ENCODE peak calls at places on chromosome 9, in six cellular contexts. One of them, this sample, is unnamed.

GRCh38 chr9:131747352-131747751 is 7.5 kb upstream of the RAPGEF1 start:
- DNase-seq in aorta: no peak
- DNase-seq in lung: no peak
- DNase-seq in CD8-positive, alpha-beta T cell: no peak
- DNase-seq in pancreas: no peak
- DNase-seq in right atrium auricular region: no peak
- DNase-seq in this sample: no peak

GRCh38 chr9:77523891-77524290 is 124.2 kb downstream of the GNA14 start:
- DNase-seq in aorta: no peak
- DNase-seq in lung: no peak
- DNase-seq in CD8-positive, alpha-beta T cell: no peak
- DNase-seq in pancreas: no peak
- DNase-seq in right atrium auricular region: no peak
- DNase-seq in this sample: no peak

GRCh38 chr9:69265891-69266290 is 59.1 kb upstream of the ENTREP1 start:
- DNase-seq in right atrium auricular region: no peak
- DNase-seq in lung: no peak
- DNase-seq in CD8-positive, alpha-beta T cell: no peak
- DNase-seq in aorta: no peak
- DNase-seq in pancreas: no peak
- DNase-seq in this sample: no peak

GRCh38 chr9:32161720-32162119 is 222.7 kb upstream of the ACO1 start:
- DNase-seq in pancreas: no peak
- DNase-seq in right atrium auricular region: no peak
- DNase-seq in aorta: no peak
- DNase-seq in CD8-positive, alpha-beta T cell: no peak
- DNase-seq in lung: no peak
- DNase-seq in this sample: no peak

GRCh38 chr9:13292782-13293181 is 13.3 kb upstream of the MPDZ start:
- DNase-seq in right atrium auricular region: no peak
- DNase-seq in pancreas: no peak
- DNase-seq in lung: no peak
- DNase-seq in CD8-positive, alpha-beta T cell: no peak
- DNase-seq in aorta: no peak
- DNase-seq in this sample: no peak

GRCh38 chr9:109499631-109500120 is 1.6 kb upstream of the PTPN3 start:
- DNase-seq in lung: peak
- DNase-seq in aorta: peak
- DNase-seq in pancreas: peak
- DNase-seq in CD8-positive, alpha-beta T cell: no peak
- DNase-seq in right atrium auricular region: no peak
- DNase-seq in this sample: peak

GRCh38 chr9:92184041-92184564 is 68.9 kb upstream of the SPTLC1 start:
- DNase-seq in right atrium auricular region: no peak
- DNase-seq in pancreas: no peak
- DNase-seq in lung: no peak
- DNase-seq in aorta: no peak
- DNase-seq in CD8-positive, alpha-beta T cell: no peak
- DNase-seq in this sample: no peak

GRCh38 chr9:79013715-79014610 is 557.8 kb upstream of the TLE4 start:
- DNase-seq in CD8-positive, alpha-beta T cell: no peak
- DNase-seq in lung: no peak
- DNase-seq in pancreas: no peak
- DNase-seq in right atrium auricular region: no peak
- DNase-seq in aorta: no peak
- DNase-seq in this sample: no peak

GRCh38 chr9:130895481-130896232 is 955 bp downstream of the QRFP start:
- DNase-seq in aorta: no peak
- DNase-seq in CD8-positive, alpha-beta T cell: no peak
- DNase-seq in lung: no peak
- DNase-seq in right atrium auricular region: no peak
- DNase-seq in pancreas: no peak
- DNase-seq in this sample: no peak

GRCh38 chr9:73155968-73156592 is 4.4 kb downstream of the ANXA1 start:
- DNase-seq in CD8-positive, alpha-beta T cell: no peak
- DNase-seq in aorta: no peak
- DNase-seq in right atrium auricular region: no peak
- DNase-seq in pancreas: no peak
- DNase-seq in lung: no peak
- DNase-seq in this sample: no peak
- H3K4me3 ChIP-seq in CD8-positive, alpha-beta T cell: no peak
- H3K4me3 ChIP-seq in aorta: no peak
- H3K4me3 ChIP-seq in right atrium auricular region: no peak
- H3K4me3 ChIP-seq in pancreas: no peak
- H3K4me3 ChIP-seq in lung: no peak
- H3K4me3 ChIP-seq in this sample: no peak

GRCh38 chr9:86250123-86250522 is 9.3 kb downstream of the C9orf153 start:
- DNase-seq in pancreas: no peak
- DNase-seq in right atrium auricular region: no peak
- DNase-seq in aorta: no peak
- DNase-seq in lung: no peak
- DNase-seq in CD8-positive, alpha-beta T cell: no peak
- DNase-seq in this sample: no peak

GRCh38 chr9:86257406-86257805 is 2.1 kb downstream of the C9orf153 start:
- DNase-seq in aorta: no peak
- DNase-seq in CD8-positive, alpha-beta T cell: no peak
- DNase-seq in pancreas: no peak
- DNase-seq in lung: no peak
- DNase-seq in right atrium auricular region: no peak
- DNase-seq in this sample: no peak

GRCh38 chr9:86256653-86257052 is 2.8 kb downstream of the C9orf153 start:
- DNase-seq in aorta: no peak
- DNase-seq in pancreas: no peak
- DNase-seq in right atrium auricular region: no peak
- DNase-seq in lung: no peak
- DNase-seq in CD8-positive, alpha-beta T cell: no peak
- DNase-seq in this sample: no peak

GRCh38 chr9:86252870-86253269 is 6.6 kb downstream of the C9orf153 start:
- DNase-seq in right atrium auricular region: no peak
- DNase-seq in aorta: no peak
- DNase-seq in pancreas: no peak
- DNase-seq in CD8-positive, alpha-beta T cell: no peak
- DNase-seq in lung: no peak
- DNase-seq in this sample: no peak

GRCh38 chr9:86253577-86253976 is 5.9 kb downstream of the C9orf153 start:
- DNase-seq in CD8-positive, alpha-beta T cell: no peak
- DNase-seq in lung: no peak
- DNase-seq in right atrium auricular region: no peak
- DNase-seq in aorta: no peak
- DNase-seq in pancreas: no peak
- DNase-seq in this sample: no peak
- H3K4me3 ChIP-seq in CD8-positive, alpha-beta T cell: no peak
- H3K4me3 ChIP-seq in lung: no peak
- H3K4me3 ChIP-seq in right atrium auricular region: no peak
- H3K4me3 ChIP-seq in aorta: no peak
- H3K4me3 ChIP-seq in pancreas: no peak
- H3K4me3 ChIP-seq in this sample: no peak

GRCh38 chr9:34991833-34992375 is 2.4 kb downstream of the DNAJB5 start:
- DNase-seq in pancreas: peak
- DNase-seq in lung: no peak
- DNase-seq in aorta: no peak
- DNase-seq in right atrium auricular region: no peak
- DNase-seq in CD8-positive, alpha-beta T cell: peak
- DNase-seq in this sample: no peak
- H3K4me3 ChIP-seq in pancreas: no peak
- H3K4me3 ChIP-seq in lung: no peak
- H3K4me3 ChIP-seq in aorta: no peak
- H3K4me3 ChIP-seq in right atrium auricular region: no peak
- H3K4me3 ChIP-seq in CD8-positive, alpha-beta T cell: no peak
- H3K4me3 ChIP-seq in this sample: no peak

DNA sequence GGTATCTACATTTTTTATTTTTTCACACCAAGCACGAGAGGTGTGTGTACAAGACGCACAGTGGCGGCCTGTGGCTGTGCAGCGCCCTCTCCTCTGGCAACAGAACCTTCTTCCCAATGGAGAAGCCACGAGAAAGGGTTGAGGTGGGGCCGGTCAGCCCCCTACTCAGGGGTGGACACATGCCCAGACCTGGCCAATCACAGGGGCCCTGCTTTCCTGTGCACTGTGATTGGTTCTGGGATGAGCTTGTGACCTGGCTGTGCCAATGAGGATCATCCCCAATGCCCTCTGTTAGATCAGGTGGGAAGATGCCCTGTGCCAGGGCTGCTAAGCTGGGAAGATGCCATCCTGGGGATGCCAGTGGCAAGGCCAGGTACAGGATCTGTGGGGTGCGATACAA is 15.6 kb downstream of the IER5L start:
- DNase-seq in lung: no peak
- DNase-seq in CD8-positive, alpha-beta T cell: no peak
- DNase-seq in right atrium auricular region: no peak
- DNase-seq in pancreas: no peak
- DNase-seq in aorta: no peak
- DNase-seq in this sample: no peak
- H3K4me3 ChIP-seq in lung: no peak
- H3K4me3 ChIP-seq in CD8-positive, alpha-beta T cell: no peak
- H3K4me3 ChIP-seq in right atrium auricular region: no peak
- H3K4me3 ChIP-seq in pancreas: no peak
- H3K4me3 ChIP-seq in aorta: no peak
- H3K4me3 ChIP-seq in this sample: no peak

DNA sequence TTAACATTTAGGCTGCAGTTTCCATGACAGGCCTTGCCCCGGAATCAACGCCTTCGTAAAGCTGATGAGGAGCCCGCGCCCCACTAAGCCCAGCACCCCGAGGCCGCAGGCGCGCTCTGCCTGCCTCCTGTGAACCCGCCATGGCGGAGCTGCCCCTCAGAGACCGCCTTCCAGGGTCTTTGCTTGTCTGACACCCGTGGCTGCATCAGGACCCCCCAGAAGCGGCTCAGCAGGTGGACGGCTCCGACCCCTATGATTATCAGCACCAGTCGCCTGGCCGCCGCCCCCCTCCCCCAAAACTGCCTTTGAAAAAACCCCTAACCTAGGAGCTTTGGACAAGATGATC is 507 bp upstream of the DPH7 start:
- DNase-seq in CD8-positive, alpha-beta T cell: no peak
- DNase-seq in aorta: no peak
- DNase-seq in right atrium auricular region: no peak
- DNase-seq in lung: no peak
- DNase-seq in pancreas: peak
- DNase-seq in this sample: no peak
- H3K4me3 ChIP-seq in CD8-positive, alpha-beta T cell: peak
- H3K4me3 ChIP-seq in aorta: peak
- H3K4me3 ChIP-seq in right atrium auricular region: peak
- H3K4me3 ChIP-seq in lung: peak
- H3K4me3 ChIP-seq in pancreas: peak
- H3K4me3 ChIP-seq in this sample: peak

GRCh38 chr9:116152941-116153764 is 438 bp upstream of the PAPPA start:
- DNase-seq in right atrium auricular region: no peak
- DNase-seq in lung: no peak
- DNase-seq in CD8-positive, alpha-beta T cell: no peak
- DNase-seq in aorta: no peak
- DNase-seq in pancreas: no peak
- DNase-seq in this sample: no peak
- H3K4me3 ChIP-seq in right atrium auricular region: peak
- H3K4me3 ChIP-seq in lung: no peak
- H3K4me3 ChIP-seq in CD8-positive, alpha-beta T cell: no peak
- H3K4me3 ChIP-seq in aorta: peak
- H3K4me3 ChIP-seq in pancreas: peak
- H3K4me3 ChIP-seq in this sample: no peak

GRCh38 chr9:471320-471719 is 256.7 kb downstream of the DOCK8 start:
- DNase-seq in pancreas: no peak
- DNase-seq in lung: no peak
- DNase-seq in CD8-positive, alpha-beta T cell: no peak
- DNase-seq in right atrium auricular region: no peak
- DNase-seq in aorta: no peak
- DNase-seq in this sample: no peak
- H3K4me3 ChIP-seq in pancreas: peak
- H3K4me3 ChIP-seq in lung: no peak
- H3K4me3 ChIP-seq in CD8-positive, alpha-beta T cell: no peak
- H3K4me3 ChIP-seq in right atrium auricular region: no peak
- H3K4me3 ChIP-seq in aorta: no peak
- H3K4me3 ChIP-seq in this sample: no peak

DNA sequence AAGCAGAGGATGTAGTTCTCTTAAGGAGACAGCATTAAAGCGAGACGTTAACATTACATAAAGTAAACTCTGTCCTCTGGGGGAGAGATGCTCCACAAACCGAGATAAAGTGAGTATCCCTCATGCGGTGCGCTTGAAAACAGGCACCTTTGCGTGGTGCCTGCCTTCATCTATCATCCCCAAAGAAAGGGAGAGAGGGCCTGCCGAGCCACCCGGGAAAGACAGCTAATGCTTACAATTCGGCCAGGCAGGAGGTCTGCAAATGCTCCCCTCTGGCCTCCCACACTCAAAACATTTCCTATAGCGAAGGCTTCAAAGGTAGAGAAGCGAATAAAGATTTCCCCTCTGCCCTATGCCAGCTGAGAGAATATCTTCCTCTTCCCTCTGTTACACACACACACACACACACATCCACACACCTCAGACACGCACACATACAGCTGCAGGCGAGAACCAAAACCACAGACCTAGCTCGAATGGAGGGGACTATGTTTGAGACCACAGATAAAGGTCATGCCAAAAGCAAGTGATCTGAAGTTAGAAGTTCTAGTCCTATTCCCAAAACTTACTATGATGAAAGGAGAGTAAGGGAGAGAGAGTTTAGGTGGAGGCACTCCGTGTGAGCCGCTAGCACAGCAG is 132.8 kb downstream of the CRB2 start:
- DNase-seq in right atrium auricular region: no peak
- DNase-seq in CD8-positive, alpha-beta T cell: no peak
- DNase-seq in lung: no peak
- DNase-seq in pancreas: no peak
- DNase-seq in aorta: no peak
- DNase-seq in this sample: no peak
- H3K4me3 ChIP-seq in right atrium auricular region: no peak
- H3K4me3 ChIP-seq in CD8-positive, alpha-beta T cell: no peak
- H3K4me3 ChIP-seq in lung: no peak
- H3K4me3 ChIP-seq in pancreas: no peak
- H3K4me3 ChIP-seq in aorta: no peak
- H3K4me3 ChIP-seq in this sample: no peak

GRCh38 chr9:107638922-107639321 is 149.4 kb upstream of the KLF4 start:
- DNase-seq in lung: no peak
- DNase-seq in aorta: peak
- DNase-seq in pancreas: no peak
- DNase-seq in CD8-positive, alpha-beta T cell: no peak
- DNase-seq in right atrium auricular region: peak
- DNase-seq in this sample: peak
- H3K4me3 ChIP-seq in lung: no peak
- H3K4me3 ChIP-seq in aorta: no peak
- H3K4me3 ChIP-seq in pancreas: no peak
- H3K4me3 ChIP-seq in CD8-positive, alpha-beta T cell: no peak
- H3K4me3 ChIP-seq in right atrium auricular region: peak
- H3K4me3 ChIP-seq in this sample: no peak

This sample was measured in colonic mucosa.